ENCODE peak calls at places on chromosomes 11 and 22, in eight cellular contexts. One of them, this sample, is unnamed.

GRCh38 chr22:37260939-37261338 is 16.9 kb upstream of the RAC2 start:
- DNase-seq in uterus: no peak
- DNase-seq in lung: peak; percentile 66
- DNase-seq in mammary epithelial cell: peak; percentile 35
- DNase-seq in lower leg skin: no peak
- DNase-seq in transverse colon: peak; percentile 63
- DNase-seq in HCT116: peak; percentile 45
- DNase-seq in GM06990: no peak
- DNase-seq in this sample: peak; percentile 51

GRCh38 chr11:18720086-18720810 is 5.7 kb downstream of the IGSF22 start:
- DNase-seq in mammary epithelial cell: peak; percentile 27
- DNase-seq in GM06990: no peak
- DNase-seq in HCT116: no peak
- DNase-seq in lower leg skin: no peak
- DNase-seq in lung: no peak
- DNase-seq in transverse colon: no peak
- DNase-seq in uterus: no peak
- DNase-seq in this sample: peak; percentile 60

GRCh38 chr11:88552377-88553029 is 215.0 kb upstream of the CTSC start:
- DNase-seq in mammary epithelial cell: peak; percentile 55
- DNase-seq in lung: peak; percentile 35
- DNase-seq in GM06990: peak; percentile 13
- DNase-seq in uterus: no peak
- DNase-seq in lower leg skin: peak; percentile 87
- DNase-seq in transverse colon: peak; percentile 42
- DNase-seq in HCT116: peak; percentile 48
- DNase-seq in this sample: peak; percentile 69

GRCh38 chr22:26722159-26722558 is 64.8 kb downstream of the MIAT start:
- DNase-seq in lower leg skin: no peak
- DNase-seq in uterus: no peak
- DNase-seq in transverse colon: no peak
- DNase-seq in HCT116: no peak
- DNase-seq in mammary epithelial cell: peak; percentile 46
- DNase-seq in lung: no peak
- DNase-seq in GM06990: no peak
- DNase-seq in this sample: peak; percentile 53

GRCh38 chr11:64268687-64269379 is 15.6 kb downstream of the BAD start:
- DNase-seq in transverse colon: peak; percentile 75
- DNase-seq in HCT116: no peak
- DNase-seq in uterus: peak; percentile 77
- DNase-seq in lung: no peak
- DNase-seq in mammary epithelial cell: peak; percentile 62
- DNase-seq in GM06990: peak; percentile 72
- DNase-seq in lower leg skin: peak; percentile 94
- DNase-seq in this sample: peak; percentile 47

GRCh38 chr11:59822989-59823566 is 12.5 kb upstream of the MRPL16 start:
- DNase-seq in lower leg skin: no peak
- DNase-seq in uterus: no peak
- DNase-seq in GM06990: no peak
- DNase-seq in lung: no peak
- DNase-seq in HCT116: peak; percentile 69
- DNase-seq in mammary epithelial cell: peak; percentile 65
- DNase-seq in transverse colon: peak; percentile 33
- DNase-seq in this sample: peak; percentile 66

GRCh38 chr22:49768511-49768910 is 59.2 kb downstream of the BRD1 start:
- DNase-seq in mammary epithelial cell: no peak
- DNase-seq in GM06990: no peak
- DNase-seq in lower leg skin: no peak
- DNase-seq in transverse colon: peak; percentile 1
- DNase-seq in lung: no peak
- DNase-seq in HCT116: no peak
- DNase-seq in uterus: no peak
- DNase-seq in this sample: no peak

GRCh38 chr22:19663821-19664325 is 50.4 kb upstream of the SEPTIN5 start:
- DNase-seq in uterus: peak; percentile 57
- DNase-seq in HCT116: no peak
- DNase-seq in lower leg skin: peak; percentile 76
- DNase-seq in lung: no peak
- DNase-seq in mammary epithelial cell: no peak
- DNase-seq in GM06990: no peak
- DNase-seq in transverse colon: no peak
- DNase-seq in this sample: peak; percentile 73

GRCh38 chr11:73308963-73309960 is 1.2 kb downstream of the ARHGEF17 start:
- DNase-seq in transverse colon: peak; percentile 84
- DNase-seq in HCT116: peak; percentile 55
- DNase-seq in lung: peak; percentile 93
- DNase-seq in GM06990: no peak
- DNase-seq in lower leg skin: peak; percentile 97
- DNase-seq in mammary epithelial cell: peak; percentile 95
- DNase-seq in uterus: peak; percentile 86
- DNase-seq in this sample: peak; percentile 92

GRCh38 chr11:73311394-73311869 is 3.4 kb downstream of the ARHGEF17 start:
- DNase-seq in transverse colon: no peak
- DNase-seq in lower leg skin: no peak
- DNase-seq in HCT116: no peak
- DNase-seq in GM06990: no peak
- DNase-seq in uterus: no peak
- DNase-seq in mammary epithelial cell: no peak
- DNase-seq in lung: no peak
- DNase-seq in this sample: no peak

GRCh38 chr11:73308003-73308962 is at the start of gene ARHGEF17:
- DNase-seq in lung: peak; percentile 80
- DNase-seq in GM06990: no peak
- DNase-seq in mammary epithelial cell: no peak
- DNase-seq in HCT116: peak; percentile 34
- DNase-seq in lower leg skin: peak; percentile 92
- DNase-seq in uterus: peak; percentile 83
- DNase-seq in transverse colon: peak; percentile 72
- DNase-seq in this sample: peak; percentile 70

GRCh38 chr11:73310661-73311393 is 2.8 kb downstream of the ARHGEF17 start:
- DNase-seq in HCT116: no peak
- DNase-seq in mammary epithelial cell: no peak
- DNase-seq in uterus: no peak
- DNase-seq in lower leg skin: no peak
- DNase-seq in lung: no peak
- DNase-seq in GM06990: no peak
- DNase-seq in transverse colon: no peak
- DNase-seq in this sample: no peak

DNA sequence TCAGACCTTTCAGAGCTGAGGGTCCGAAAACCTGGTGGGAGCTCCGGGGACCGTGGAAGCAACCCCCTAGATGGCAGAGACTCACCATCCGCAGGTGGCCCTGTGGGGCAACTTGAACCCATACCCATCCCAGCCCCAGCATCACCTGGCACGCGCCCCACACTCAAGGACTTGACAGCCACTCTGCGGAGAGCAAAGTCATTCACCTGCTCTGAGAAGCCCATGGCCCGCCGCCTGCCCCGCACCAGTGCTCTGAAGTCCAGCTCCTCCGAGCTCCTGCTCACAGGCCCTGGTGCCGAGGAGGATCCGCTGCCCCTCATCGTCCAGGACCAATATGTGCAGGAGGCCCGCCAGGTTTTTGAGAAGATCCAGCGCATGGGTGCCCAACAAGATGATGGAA is 2.0 kb downstream of the ARHGEF17 start:
- DNase-seq in lower leg skin: no peak
- DNase-seq in GM06990: no peak
- DNase-seq in lung: no peak
- DNase-seq in uterus: no peak
- DNase-seq in transverse colon: no peak
- DNase-seq in HCT116: no peak
- DNase-seq in mammary epithelial cell: no peak
- DNase-seq in this sample: no peak
- H3K4me3 ChIP-seq in lower leg skin: no peak overlapping the region
- H3K4me3 ChIP-seq in GM06990: no peak overlapping the region
- H3K4me3 ChIP-seq in lung: peak overlapping the region; percentile 1
- H3K4me3 ChIP-seq in uterus: peak overlapping the region; percentile 46
- H3K4me3 ChIP-seq in transverse colon: peak overlapping the region; percentile 23
- H3K4me3 ChIP-seq in HCT116: peak overlapping the region; percentile 77
- H3K4me3 ChIP-seq in mammary epithelial cell: no peak overlapping the region
- H3K4me3 ChIP-seq in this sample: peak overlapping the region; percentile 65

GRCh38 chr11:61911124-61911700 is 6.2 kb downstream of the RAB3IL1 start:
- DNase-seq in mammary epithelial cell: no peak
- DNase-seq in transverse colon: no peak
- DNase-seq in uterus: no peak
- DNase-seq in lung: no peak
- DNase-seq in GM06990: no peak
- DNase-seq in HCT116: no peak
- DNase-seq in lower leg skin: no peak
- DNase-seq in this sample: no peak

GRCh38 chr11:61911701-61912529 is 5.5 kb downstream of the RAB3IL1 start:
- DNase-seq in transverse colon: no peak
- DNase-seq in mammary epithelial cell: no peak
- DNase-seq in uterus: peak; percentile 30
- DNase-seq in HCT116: no peak
- DNase-seq in lung: no peak
- DNase-seq in GM06990: no peak
- DNase-seq in lower leg skin: peak; percentile 87
- DNase-seq in this sample: no peak

GRCh38 chr11:61908730-61909622 is 8.4 kb downstream of the RAB3IL1 start:
- DNase-seq in GM06990: no peak
- DNase-seq in mammary epithelial cell: no peak
- DNase-seq in HCT116: no peak
- DNase-seq in transverse colon: peak; percentile 39
- DNase-seq in lung: no peak
- DNase-seq in lower leg skin: no peak
- DNase-seq in uterus: peak; percentile 64
- DNase-seq in this sample: no peak

GRCh38 chr11:61912530-61912898 is 4.9 kb downstream of the RAB3IL1 start:
- DNase-seq in HCT116: no peak
- DNase-seq in GM06990: no peak
- DNase-seq in transverse colon: no peak
- DNase-seq in lower leg skin: no peak
- DNase-seq in lung: peak; percentile 57
- DNase-seq in mammary epithelial cell: no peak
- DNase-seq in uterus: peak; percentile 14
- DNase-seq in this sample: no peak

DNA sequence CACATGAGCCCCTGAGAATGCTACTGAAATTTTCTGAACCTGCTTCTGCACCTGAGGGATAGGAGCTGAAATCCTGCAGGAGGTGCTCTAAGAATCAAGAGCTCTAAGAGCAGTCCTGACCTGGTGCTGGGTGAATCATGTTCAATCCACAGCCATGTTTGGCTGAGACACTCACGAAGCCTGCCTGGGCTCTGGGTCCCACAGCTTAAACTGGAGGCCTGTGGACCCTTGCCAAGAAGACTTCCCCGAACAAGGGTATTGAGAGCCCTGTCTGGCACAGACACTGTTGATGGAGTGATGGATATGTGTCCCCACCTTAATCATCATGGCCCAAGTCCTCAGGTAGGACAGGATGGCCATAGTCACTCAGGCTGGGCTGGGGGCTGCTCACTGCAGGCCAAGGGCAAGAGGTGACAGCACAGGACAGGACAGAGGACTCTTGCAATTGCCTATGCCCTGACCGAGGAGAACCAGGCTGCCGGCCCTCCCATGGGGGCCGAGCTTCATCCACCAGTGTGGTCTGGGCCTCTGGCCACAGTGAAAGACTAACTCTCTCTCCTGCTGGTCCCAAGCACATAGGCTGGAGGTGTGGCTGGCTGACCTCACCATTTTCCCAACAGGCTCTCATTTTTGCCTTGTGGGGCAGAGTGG is 6.8 kb downstream of the RAB3IL1 start:
- DNase-seq in mammary epithelial cell: no peak
- DNase-seq in uterus: no peak
- DNase-seq in lower leg skin: no peak
- DNase-seq in transverse colon: no peak
- DNase-seq in HCT116: no peak
- DNase-seq in GM06990: no peak
- DNase-seq in lung: no peak
- DNase-seq in this sample: peak; percentile 27
- TF ChIP-seq CTCF in mammary epithelial cell: no peak
- TF ChIP-seq CTCF in uterus: no peak
- TF ChIP-seq CTCF in lower leg skin: no peak
- TF ChIP-seq CTCF in transverse colon: no peak
- TF ChIP-seq CTCF in HCT116: no peak
- TF ChIP-seq CTCF in GM06990: no peak
- TF ChIP-seq CTCF in lung: no peak
- TF ChIP-seq CTCF in this sample: no peak

GRCh38 chr11:13010737-13011342 is 1.7 kb downstream of the RASSF10 start:
- DNase-seq in lower leg skin: peak; percentile 86
- DNase-seq in HCT116: no peak
- DNase-seq in GM06990: no peak
- DNase-seq in mammary epithelial cell: peak; percentile 53
- DNase-seq in transverse colon: peak; percentile 13
- DNase-seq in uterus: no peak
- DNase-seq in lung: peak; percentile 34
- DNase-seq in this sample: no peak

GRCh38 chr11:13009921-13010736 is 1.0 kb downstream of the RASSF10 start:
- DNase-seq in mammary epithelial cell: peak; percentile 68
- DNase-seq in uterus: no peak
- DNase-seq in transverse colon: no peak
- DNase-seq in GM06990: no peak
- DNase-seq in lung: peak; percentile 39
- DNase-seq in HCT116: no peak
- DNase-seq in lower leg skin: peak; percentile 85
- DNase-seq in this sample: peak; percentile 21

GRCh38 chr11:13011366-13012036 is 2.4 kb downstream of the RASSF10 start:
- DNase-seq in HCT116: no peak
- DNase-seq in lung: no peak
- DNase-seq in mammary epithelial cell: peak; percentile 38
- DNase-seq in transverse colon: no peak
- DNase-seq in uterus: no peak
- DNase-seq in lower leg skin: no peak
- DNase-seq in GM06990: no peak
- DNase-seq in this sample: no peak

GRCh38 chr11:13013054-13013488 is 4.0 kb downstream of the RASSF10 start:
- DNase-seq in HCT116: no peak
- DNase-seq in uterus: no peak
- DNase-seq in GM06990: no peak
- DNase-seq in mammary epithelial cell: peak; percentile 10
- DNase-seq in lung: no peak
- DNase-seq in transverse colon: no peak
- DNase-seq in lower leg skin: no peak
- DNase-seq in this sample: no peak

DNA sequence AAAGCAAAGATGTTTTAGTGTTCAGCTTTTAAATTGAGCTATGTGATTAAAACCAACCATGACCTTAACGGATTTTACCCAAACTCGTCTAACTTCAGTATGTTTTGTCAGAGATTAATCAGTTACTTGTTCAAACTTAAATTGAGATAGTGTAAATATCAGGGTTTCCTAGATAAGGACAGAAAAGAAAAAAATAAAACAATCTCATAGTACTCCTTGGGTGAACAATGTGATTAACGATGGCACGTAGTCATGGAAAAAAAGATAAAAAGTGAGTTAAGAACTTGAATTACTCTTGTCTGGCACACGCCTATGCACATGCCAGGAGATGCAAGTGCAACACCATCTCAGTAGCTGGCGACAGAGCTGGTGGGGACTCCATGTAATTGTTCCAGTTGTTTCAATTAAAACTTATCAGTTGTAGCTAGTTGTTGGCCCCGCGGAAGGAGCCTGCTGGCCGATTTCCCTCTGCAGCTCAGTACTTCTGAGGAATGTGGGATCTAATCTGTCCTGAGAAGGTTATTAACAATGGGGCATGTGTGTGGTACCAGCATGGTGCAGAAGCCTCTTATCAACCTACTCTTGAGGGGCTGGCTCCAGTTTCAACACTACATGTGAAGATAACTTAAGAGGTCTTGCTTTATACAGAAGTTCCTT is 3.0 kb downstream of the RASSF10 start:
- DNase-seq in lower leg skin: no peak
- DNase-seq in GM06990: no peak
- DNase-seq in lung: no peak
- DNase-seq in transverse colon: no peak
- DNase-seq in uterus: no peak
- DNase-seq in HCT116: no peak
- DNase-seq in mammary epithelial cell: peak; percentile 17
- DNase-seq in this sample: no peak
- H3K4me3 ChIP-seq in lower leg skin: no peak overlapping the region
- H3K4me3 ChIP-seq in GM06990: no peak overlapping the region
- H3K4me3 ChIP-seq in lung: no peak overlapping the region
- H3K4me3 ChIP-seq in transverse colon: no peak overlapping the region
- H3K4me3 ChIP-seq in uterus: no peak overlapping the region
- H3K4me3 ChIP-seq in HCT116: no peak overlapping the region
- H3K4me3 ChIP-seq in mammary epithelial cell: peak overlapping the region; percentile 66
- H3K4me3 ChIP-seq in this sample: no peak overlapping the region

DNA sequence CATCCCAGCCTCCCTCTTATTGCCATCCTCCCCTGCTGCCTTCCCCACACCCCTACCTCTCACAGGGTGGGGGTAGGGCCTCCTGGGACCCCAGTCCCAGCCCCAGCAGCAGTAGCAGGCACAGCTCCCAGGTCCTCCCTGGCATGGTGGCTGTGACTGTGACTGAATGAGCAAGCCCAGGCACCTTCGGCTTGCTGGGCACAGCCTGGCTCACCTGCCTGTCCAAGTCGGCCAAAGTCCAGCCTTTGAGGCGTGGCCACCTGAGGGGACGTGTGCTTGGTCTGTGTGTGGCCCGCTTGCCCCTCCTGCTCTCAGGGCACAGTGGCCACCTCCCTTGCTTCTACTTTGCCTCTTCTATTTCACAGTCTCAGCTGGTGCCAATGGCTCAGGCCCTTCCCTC is at the start of gene TREH:
- DNase-seq in lower leg skin: peak; percentile 70
- DNase-seq in lung: no peak
- DNase-seq in GM06990: no peak
- DNase-seq in uterus: no peak
- DNase-seq in mammary epithelial cell: no peak
- DNase-seq in transverse colon: peak; percentile 76
- DNase-seq in HCT116: no peak
- DNase-seq in this sample: no peak
- TF ChIP-seq CTCF in lower leg skin: no peak
- TF ChIP-seq CTCF in lung: no peak
- TF ChIP-seq CTCF in GM06990: no peak
- TF ChIP-seq CTCF in uterus: no peak
- TF ChIP-seq CTCF in mammary epithelial cell: no peak
- TF ChIP-seq CTCF in transverse colon: no peak
- TF ChIP-seq CTCF in HCT116: no peak
- TF ChIP-seq CTCF in this sample: no peak

This sample was measured in fibroblast of mammary gland.